ENCODE peak calls at places on chromosomes 4 and X, in six cellular contexts. T is choroid plexus epithelial cell; A is CD4-positive, alpha-beta T cell; W is BJ; I is A549; F is chondrocyte. B is an unnamed sample.

GRCh38 chrX:53449632-53450031 is 15.5 kb upstream of the HSD17B10 start:
- DNase-seq in A (no peak), T (no peak), I (no peak), W (no peak), F (no peak), B (no peak)

GRCh38 chr4:26490980-26491284 is 648 bp upstream of the CCKAR start:
- DNase-seq in T (no peak), I (no peak), W (no peak), F (no peak), A (no peak), B (no peak)

GRCh38 chrX:118128724-118129123 is 12.1 kb upstream of the KLHL13 start:
- DNase-seq in F (no peak), T (no peak), A (no peak), I (no peak), W (no peak), B (no peak)

GRCh38 chrX:15869695-15870094 is 15.1 kb upstream of the AP1S2 start:
- DNase-seq in F (no peak), A (no peak), T (no peak), I (no peak), W (no peak), B (no peak)

GRCh38 chr4:89026542-89026941 is 30.4 kb downstream of the FAM13A start:
- DNase-seq in T (no peak), F (no peak), A (no peak), W (no peak), I (no peak), B (no peak)

GRCh38 chr4:153212755-153213154 is 8.5 kb downstream of the TRIM2 start:
- DNase-seq in F (no peak), W (no peak), A (no peak), T (no peak), I (no peak), B (no peak)

GRCh38 chrX:51598899-51599298 is 19.8 kb downstream of the CENPVL3 start:
- DNase-seq in F (no peak), I (no peak), T (no peak), W (no peak), A (no peak), B (no peak)

GRCh38 chr4:119748853-119749252 is 120.2 kb upstream of the PDE5A start:
- DNase-seq in W (no peak), T (no peak), A (no peak), F (no peak), I (no peak), B (peak; percentile 93)

GRCh38 chr4:38621004-38621684 is 42.9 kb upstream of the KLF3 start:
- DNase-seq in I (peak; percentile 20), A (no peak), F (no peak), W (peak; percentile 40), T (peak; percentile 90), B (peak; percentile 73)

GRCh38 chr4:98421106-98421505 is 159.9 kb downstream of the RAP1GDS1 start:
- DNase-seq in F (no peak), A (no peak), W (peak; percentile 15), T (peak; percentile 84), I (no peak), B (no peak)

GRCh38 chr4:38230121-38230728 is 270.0 kb downstream of the PTTG2 start:
- DNase-seq in T (no peak), W (no peak), A (no peak), F (no peak), I (no peak), B (no peak)

GRCh38 chr4:47031713-47032404 is 492 bp downstream of the GABRB1 start:
- DNase-seq in F (peak; percentile 72), W (no peak), I (no peak), A (no peak), T (no peak), B (no peak)

GRCh38 chrX:102712967-102713677 is 874 bp downstream of the GPRASP2 start:
- DNase-seq in I (peak; percentile 55), W (no peak), T (peak; percentile 67), F (no peak), A (no peak), B (no peak)

GRCh38 chr4:138118270-138118669 is 123.9 kb downstream of the SLC7A11 start:
- DNase-seq in T (no peak), A (no peak), I (no peak), W (no peak), F (no peak), B (no peak)

GRCh38 chr4:36325499-36325898 is 44.1 kb downstream of the DTHD1 start:
- DNase-seq in I (no peak), A (no peak), T (no peak), F (no peak), W (no peak), B (no peak)

GRCh38 chr4:139913995-139914394 is 240.0 kb downstream of the MAML3 start:
- DNase-seq in W (peak; percentile 61), T (peak; percentile 83), A (no peak), I (no peak), F (no peak), B (no peak)

GRCh38 chr4:110849461-110849860 is 226.6 kb upstream of the PITX2 start:
- DNase-seq in I (no peak), F (no peak), A (no peak), W (no peak), T (no peak), B (no peak)

GRCh38 chr4:70670332-70671014 is 4.2 kb upstream of the JCHAIN start:
- DNase-seq in I (no peak), W (peak; percentile 44), F (no peak), T (no peak), A (no peak), B (no peak)

GRCh38 chrX:39705299-39705698 is 392.5 kb downstream of the BCOR start:
- DNase-seq in T (peak; percentile 93), W (peak; percentile 41), F (no peak), I (peak; percentile 52), A (no peak), B (peak; percentile 47)

DNA sequence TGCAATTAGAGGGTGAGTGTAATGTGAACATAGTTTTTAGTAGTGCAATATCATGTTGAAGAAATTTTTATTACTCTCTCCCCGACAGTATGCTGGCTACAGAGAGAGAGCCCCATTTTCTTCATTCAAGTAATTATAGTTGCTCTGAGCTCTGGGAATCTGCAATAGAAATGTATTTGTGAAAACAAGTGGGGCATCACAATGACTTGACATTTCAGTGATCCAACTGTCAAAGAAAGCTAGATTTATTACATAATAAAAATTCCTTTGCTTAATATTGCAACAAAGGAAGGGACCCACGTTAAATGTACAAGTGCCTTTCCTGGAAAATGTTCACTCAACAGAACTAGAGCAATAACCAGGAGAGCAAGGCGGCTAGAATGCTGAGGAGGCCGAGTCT is 476.2 kb downstream of the AFF2 start:
- DNase-seq in I (no peak), A (no peak), W (no peak), T (no peak), F (no peak), B (no peak)
- TF ChIP-seq CTCF in I (no peak), A (no peak), W (no peak), T (no peak), F (no peak), B (no peak)

DNA sequence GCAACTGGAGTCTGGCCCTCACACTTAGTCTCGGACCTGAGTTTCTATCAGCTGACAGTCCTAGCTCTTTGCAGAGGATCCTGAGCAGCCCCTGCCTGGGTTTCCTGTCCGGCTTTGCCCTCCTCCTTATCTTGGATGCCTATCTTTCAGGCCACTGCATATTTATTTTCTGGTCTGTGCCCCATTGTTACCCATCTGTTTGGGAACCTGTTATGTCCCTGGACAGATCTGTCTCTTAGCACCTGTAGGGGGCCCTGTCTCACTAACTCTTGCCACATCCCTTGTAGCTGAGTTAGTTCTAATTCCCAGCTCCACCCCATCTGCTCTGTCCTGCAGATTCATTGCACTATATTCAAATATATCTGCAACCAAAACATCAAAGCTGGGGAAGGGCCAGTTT is 514.9 kb upstream of the LCORL start:
- DNase-seq in F (no peak), W (no peak), I (no peak), T (no peak), A (no peak), B (no peak)
- TF ChIP-seq CTCF in F (no peak), W (no peak), I (no peak), T (no peak), A (no peak), B (no peak)

GRCh38 chrX:48487362-48487785 is 11.4 kb downstream of the FTSJ1 start:
- DNase-seq in F (peak; percentile 69), I (no peak), A (no peak), T (peak; percentile 95), W (peak; percentile 86), B (no peak)
- TF ChIP-seq CTCF in F (no peak), I (no peak), A (no peak), T (no peak), W (no peak), B (no peak)

GRCh38 chr4:165877291-165877690 is 4.3 kb downstream of the TLL1 start:
- DNase-seq in T (peak; percentile 72), A (no peak), W (no peak), I (no peak), F (no peak), B (no peak)
- TF ChIP-seq CTCF in T (no peak), A (no peak), W (no peak), I (no peak), F (no peak), B (no peak)